ENCODE peak calls at places on chromosomes 5 and 9, in seven cellular contexts. B is choroid plexus epithelial cell, X is cardiac fibroblast, G is kidney, M is heart left ventricle, Y is Caco-2, F is endodermal cell. Z is an unnamed sample.

GRCh38 chr5:38069360-38069759 is 189.0 kb upstream of the EGFLAM start:
- DNase-seq in B (no peak), X (no peak), G (no peak), M (no peak), Y (no peak), F (no peak), Z (peak; percentile 11)

GRCh38 chr9:87657190-87657589 is 68.7 kb upstream of the CTSL start:
- DNase-seq in B (peak; percentile 82), X (peak; percentile 24), G (no peak), M (no peak), Y (no peak), F (peak; percentile 22), Z (no peak)

GRCh38 chr5:98268162-98268860 is 505.2 kb upstream of the RGMB start:
- DNase-seq in B (no peak), X (no peak), G (no peak), M (no peak), Y (no peak), F (no peak), Z (no peak)

GRCh38 chr9:124794902-124795491 is 18.1 kb downstream of the OLFML2A start:
- DNase-seq in B (no peak), X (no peak), G (no peak), M (no peak), Y (peak; percentile 62), F (no peak), Z (no peak)

GRCh38 chr5:59342181-59342580 is 551.3 kb downstream of the PDE4D start:
- DNase-seq in B (peak; percentile 64), X (no peak), G (no peak), M (no peak), Y (no peak), F (no peak), Z (no peak)

GRCh38 chr9:104093647-104094533 is at the start of gene SMC2:
- DNase-seq in B (peak; percentile 94), X (peak; percentile 94), G (peak; percentile 96), M (peak; percentile 95), Y (peak; percentile 95), F (peak; percentile 96), Z (peak; percentile 86)

GRCh38 chr5:10424124-10424731 is 17.5 kb upstream of the ROPN1L start:
- DNase-seq in B (peak; percentile 71), X (peak; percentile 68), G (no peak), M (no peak), Y (peak; percentile 25), F (peak; percentile 75), Z (peak; percentile 60)

GRCh38 chr9:34985311-34985899 is 4.1 kb upstream of the DNAJB5 start:
- DNase-seq in B (peak; percentile 80), X (peak; percentile 77), G (no peak), M (no peak), Y (peak; percentile 75), F (peak; percentile 94), Z (peak; percentile 71)

GRCh38 chr9:37740631-37741328 is 12.8 kb upstream of the TRMT10B start:
- DNase-seq in B (no peak), X (no peak), G (no peak), M (no peak), Y (no peak), F (no peak), Z (no peak)

GRCh38 chr9:72203205-72203803 is 54.1 kb downstream of the GDA start:
- DNase-seq in B (peak; percentile 50), X (peak; percentile 31), G (no peak), M (no peak), Y (peak; percentile 11), F (peak; percentile 66), Z (peak; percentile 36)

GRCh38 chr9:123357748-123358059 is 1.7 kb downstream of the CRB2 start:
- DNase-seq in B (no peak), X (no peak), G (no peak), M (no peak), Y (no peak), F (no peak), Z (no peak)

GRCh38 chr9:123358181-123358894 is 2.3 kb downstream of the CRB2 start:
- DNase-seq in B (no peak), X (no peak), G (no peak), M (no peak), Y (no peak), F (peak; percentile 58), Z (no peak)

GRCh38 chr9:123359106-123359505 is 3.1 kb downstream of the CRB2 start:
- DNase-seq in B (no peak), X (no peak), G (no peak), M (no peak), Y (no peak), F (no peak), Z (no peak)

GRCh38 chr9:123355761-123356520 is at the start of gene CRB2:
- DNase-seq in B (no peak), X (no peak), G (no peak), M (no peak), Y (peak; percentile 47), F (peak; percentile 91), Z (no peak)

DNA sequence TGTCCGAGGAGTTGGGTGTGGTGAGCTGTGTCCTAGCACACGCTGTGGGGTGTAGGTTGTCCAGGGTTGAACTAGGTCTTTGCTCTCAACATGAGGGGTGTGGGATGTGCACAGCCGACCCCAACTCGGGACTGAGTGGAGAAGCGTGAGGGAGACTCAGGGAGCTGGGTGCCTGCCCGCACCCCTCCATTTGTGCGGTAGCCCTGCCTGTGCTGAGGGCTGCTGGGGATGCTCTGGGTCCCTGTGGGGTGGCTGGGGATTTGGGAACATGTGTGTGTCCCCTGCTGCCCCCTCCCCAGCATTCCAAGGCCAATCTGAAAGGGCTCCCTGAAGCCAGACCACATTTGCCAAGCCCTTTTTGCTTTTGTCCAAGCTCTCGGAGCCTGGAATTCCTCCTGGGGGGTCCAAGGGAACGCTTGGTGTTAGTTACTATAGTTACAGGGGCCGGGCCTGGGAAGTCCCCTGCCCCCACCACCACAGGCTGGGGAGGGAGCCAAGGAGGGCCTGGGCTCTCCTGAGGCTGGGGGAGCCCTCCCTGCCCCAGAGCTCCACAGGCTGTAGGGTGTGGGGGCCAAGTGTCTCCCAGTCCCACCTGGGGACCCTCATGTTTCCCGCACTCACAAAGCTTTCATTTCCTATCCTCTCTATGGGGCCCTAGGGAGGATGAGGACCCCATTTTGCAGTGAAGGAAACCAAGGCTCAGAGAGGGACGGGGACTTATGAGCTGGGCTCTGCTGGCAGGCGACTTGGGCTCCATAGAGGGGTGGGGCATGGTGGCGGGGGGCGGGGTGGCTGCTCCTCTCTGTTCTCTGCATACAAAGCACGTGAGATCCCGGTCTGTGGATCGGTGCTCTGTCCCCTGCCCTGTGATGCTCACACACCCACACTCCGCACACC is 1.1 kb downstream of the CRB2 start:
- DNase-seq in B (no peak), X (no peak), G (no peak), M (no peak), Y (no peak), F (peak; percentile 62), Z (no peak)
- H3K4me3 ChIP-seq in B (no peak overlapping the region), X (no peak overlapping the region), G (no peak overlapping the region), M (no peak overlapping the region), Y (no peak overlapping the region), F (peak overlapping the region; percentile 49), Z (no peak overlapping the region)

GRCh38 chr9:98549401-98549800 is 159.3 kb downstream of the GABBR2 start:
- DNase-seq in B (no peak), X (no peak), G (no peak), M (no peak), Y (no peak), F (peak; percentile 28), Z (no peak)

GRCh38 chr9:98550206-98550820 is 158.4 kb downstream of the GABBR2 start:
- DNase-seq in B (no peak), X (peak; percentile 19), G (no peak), M (no peak), Y (no peak), F (peak; percentile 27), Z (peak; percentile 53)

GRCh38 chr9:98551511-98552286 is 157.0 kb downstream of the GABBR2 start:
- DNase-seq in B (peak; percentile 58), X (peak; percentile 34), G (no peak), M (no peak), Y (no peak), F (peak; percentile 50), Z (peak; percentile 63)

GRCh38 chr9:98554752-98555151 is 154.0 kb downstream of the GABBR2 start:
- DNase-seq in B (no peak), X (no peak), G (no peak), M (no peak), Y (no peak), F (no peak), Z (no peak)

DNA sequence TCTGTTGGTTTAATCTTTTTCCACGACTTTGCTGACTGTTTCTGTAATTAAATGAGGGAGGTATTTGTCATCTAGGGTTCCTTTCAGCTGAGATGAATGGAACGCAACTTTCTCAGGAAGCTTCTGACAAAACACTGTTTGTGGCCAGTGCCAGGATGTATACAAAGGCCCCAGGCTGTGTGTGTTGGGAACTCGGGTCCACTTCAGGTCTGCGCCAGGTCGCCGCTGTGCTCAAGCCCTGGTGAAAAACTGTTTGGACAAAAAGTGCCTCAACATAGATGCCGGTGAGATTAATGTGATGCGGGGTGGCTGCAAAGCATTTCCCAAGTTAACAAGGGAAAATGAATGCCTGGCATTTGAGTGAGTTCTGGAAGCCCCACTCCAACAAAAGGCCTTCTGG is 156.4 kb downstream of the GABBR2 start:
- DNase-seq in B (no peak), X (no peak), G (no peak), M (no peak), Y (no peak), F (peak; percentile 37), Z (no peak)
- TF ChIP-seq CTCF in B (no peak), X (no peak), G (no peak), M (no peak), Y (no peak), F (no peak), Z (no peak)

GRCh38 chr5:14664270-14665109 is at the start of gene OTULIN:
- DNase-seq in B (peak; percentile 89), X (peak; percentile 95), G (peak; percentile 97), M (peak; percentile 95), Y (peak; percentile 90), F (peak; percentile 93), Z (peak; percentile 84)
- H3K4me3 ChIP-seq in B (peak within 1 kb of the TSS; percentile 91), X (peak within 1 kb of the TSS; percentile 70), G (peak within 1 kb of the TSS; percentile 68), M (peak within 1 kb of the TSS; percentile 87), Y (peak within 1 kb of the TSS; percentile 74), F (peak within 1 kb of the TSS; percentile 97), Z (peak within 1 kb of the TSS; percentile 57)

GRCh38 chr9:8806150-8806549 is 1006.6 kb upstream of the DMAC1 start:
- DNase-seq in B (no peak), X (no peak), G (no peak), M (no peak), Y (no peak), F (no peak), Z (no peak)

GRCh38 chr9:8802242-8802641 is 1002.7 kb upstream of the DMAC1 start:
- DNase-seq in B (no peak), X (no peak), G (no peak), M (no peak), Y (no peak), F (no peak), Z (no peak)

GRCh38 chr9:8800196-8800595 is 1000.6 kb upstream of the DMAC1 start:
- DNase-seq in B (no peak), X (no peak), G (no peak), M (no peak), Y (no peak), F (no peak), Z (no peak)

GRCh38 chr9:8809747-8810146 is 1010.2 kb upstream of the DMAC1 start:
- DNase-seq in B (no peak), X (no peak), G (no peak), M (no peak), Y (no peak), F (no peak), Z (no peak)

DNA sequence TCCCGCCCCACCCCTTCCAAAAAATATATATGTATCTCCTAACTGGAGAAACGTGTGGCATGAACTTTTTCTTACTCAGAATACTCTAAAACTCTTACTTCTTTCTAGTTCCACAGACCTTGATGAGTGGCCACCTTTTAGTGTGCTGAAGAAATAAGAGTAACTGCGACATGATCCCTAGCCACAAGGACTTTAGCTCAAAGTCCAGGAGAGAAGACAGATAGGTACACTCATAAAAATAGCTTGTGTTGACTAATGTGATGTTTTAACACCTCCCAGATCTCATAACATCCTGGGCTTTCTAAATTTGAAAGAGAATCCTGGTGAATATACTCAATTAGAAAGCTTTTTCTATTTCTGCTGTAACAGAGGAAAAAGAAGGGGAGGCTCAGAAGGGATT is 1005.0 kb upstream of the DMAC1 start:
- DNase-seq in B (no peak), X (no peak), G (no peak), M (no peak), Y (peak; percentile 11), F (no peak), Z (no peak)
- TF ChIP-seq CTCF in B (no peak), X (no peak), G (no peak), M (no peak), Y (no peak), F (no peak), Z (no peak)